ENCODE peak calls at places on chromosome 18, in eight cellular contexts. H is dorsolateral prefrontal cortex, Z is DND-41, K is H9, A is heart right ventricle, M is neural progenitor cell, J is GM20000, W is mesothelial cell of epicardium. R is an unnamed sample.

GRCh38 chr18:58370096-58370495 is 258.8 kb downstream of the ALPK2 start:
- DNase-seq in W (no peak), K (no peak), J (no peak), Z (no peak), A (no peak), H (no peak), M (no peak), R (no peak)

GRCh38 chr18:72867721-72868665 is at the start of gene NETO1:
- DNase-seq in H (no peak), M (peak; percentile 69), A (no peak), W (peak; percentile 43), K (peak; percentile 71), Z (peak; percentile 65), J (peak; percentile 48), R (no peak)

GRCh38 chr18:45686892-45687611 is 36.9 kb upstream of the SLC14A1 start:
- DNase-seq in W (no peak), J (peak; percentile 67), H (no peak), M (no peak), A (no peak), Z (peak; percentile 91), K (no peak), R (no peak)

GRCh38 chr18:62521588-62521987 is 1.2 kb upstream of the ZCCHC2 start:
- DNase-seq in A (no peak), J (no peak), K (no peak), W (no peak), M (no peak), H (no peak), Z (peak; percentile 39), R (no peak)

GRCh38 chr18:51614033-51614432 is 416.6 kb upstream of the MEX3C start:
- DNase-seq in J (no peak), K (no peak), M (no peak), A (peak; percentile 5), W (no peak), H (no peak), Z (no peak), R (no peak)

GRCh38 chr18:47893047-47893446 is 37.4 kb downstream of the SMAD2 start:
- DNase-seq in J (no peak), M (no peak), W (no peak), H (no peak), A (no peak), K (no peak), Z (no peak), R (no peak)

GRCh38 chr18:13139885-13140450 is 78.6 kb upstream of the LDLRAD4 start:
- DNase-seq in K (no peak), A (no peak), Z (no peak), J (no peak), W (no peak), H (no peak), M (no peak), R (no peak)

GRCh38 chr18:26652501-26652900 is 104.1 kb upstream of the KCTD1 start:
- DNase-seq in H (no peak), J (no peak), K (no peak), M (peak; percentile 13), W (no peak), A (no peak), Z (no peak), R (no peak)

DNA sequence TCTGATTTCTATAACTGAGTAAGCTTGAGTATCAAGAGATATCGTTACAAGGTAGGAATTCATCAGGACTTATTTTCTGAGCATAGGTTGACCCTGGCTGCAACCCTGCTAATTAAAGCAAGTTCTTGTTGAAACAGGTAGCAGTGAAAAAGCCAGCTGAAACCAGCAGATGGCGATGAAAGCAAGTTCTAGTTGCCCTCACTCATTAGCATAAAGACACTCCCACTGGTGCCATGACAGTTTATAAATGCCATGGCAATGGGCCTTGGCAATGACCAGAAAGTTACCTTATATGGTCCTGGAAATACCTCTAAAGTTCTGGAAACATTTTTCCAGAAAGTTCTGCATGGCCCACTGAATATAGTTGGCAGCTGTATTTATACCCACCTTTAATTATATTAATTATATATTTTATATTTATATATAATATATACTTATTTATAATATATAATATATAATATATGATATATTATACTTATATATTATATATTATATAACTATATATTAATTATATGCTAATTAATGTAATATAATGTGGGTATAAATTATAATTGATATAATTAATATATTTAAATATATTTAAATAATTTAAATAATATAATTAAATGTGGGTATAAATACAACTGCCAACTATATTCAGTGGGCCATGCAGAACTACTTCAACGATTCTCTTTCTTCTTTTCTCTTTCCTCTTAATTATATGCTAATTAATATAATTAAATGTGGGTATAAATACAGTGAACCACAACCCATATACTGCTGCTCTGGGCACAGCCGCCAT is 188.0 kb downstream of the CDH7 start:
- DNase-seq in H (no peak), A (no peak), J (no peak), M (peak; percentile 28), Z (peak; percentile 17), K (peak; percentile 77), W (no peak), R (no peak)
- TF ChIP-seq CTCF in H (no peak), A (no peak), J (no peak), M (peak; percentile 50), Z (peak; percentile 41), K (peak; percentile 73), W (no peak), R (no peak)

DNA sequence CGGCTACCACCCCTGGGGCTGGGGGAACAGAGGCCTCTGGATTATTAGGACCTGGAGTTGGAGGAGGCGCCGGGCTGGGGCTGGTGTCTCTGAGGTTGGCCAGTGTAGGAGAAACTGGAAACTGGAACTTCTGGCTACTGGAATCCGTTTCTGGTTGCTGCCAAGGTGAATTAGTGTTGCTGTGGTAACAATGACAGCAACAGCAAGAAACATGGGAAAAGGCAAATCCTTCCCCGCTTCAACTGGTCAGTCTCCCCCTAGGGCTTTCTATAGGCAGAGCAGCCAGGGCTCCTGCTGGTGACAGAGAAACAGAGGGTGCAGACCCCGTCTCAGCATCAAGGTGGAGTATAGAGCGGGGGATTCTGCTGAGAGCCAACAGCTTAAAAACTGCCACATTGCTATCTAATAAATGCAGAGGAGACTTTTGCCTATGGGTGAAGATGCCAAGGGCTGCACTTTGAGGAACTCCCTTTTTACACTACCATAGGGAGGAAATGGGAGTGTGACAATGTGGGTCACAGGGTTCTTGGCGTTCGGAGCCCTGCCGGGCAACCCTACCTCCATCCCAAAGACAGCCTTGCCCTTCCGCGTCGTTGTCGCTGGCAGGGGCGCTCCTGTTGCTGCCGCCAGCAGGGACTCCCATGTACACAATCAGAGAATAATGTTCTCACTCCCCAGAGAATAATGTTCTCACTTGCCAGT is 81.4 kb upstream of the CABLES1 start:
- DNase-seq in Z (no peak), W (peak; percentile 47), M (peak; percentile 78), H (no peak), A (no peak), K (peak; percentile 87), J (no peak), R (no peak)
- TF ChIP-seq CTCF in Z (no peak), W (no peak), M (peak; percentile 56), H (no peak), A (no peak), K (peak; percentile 71), J (no peak), R (no peak)

DNA sequence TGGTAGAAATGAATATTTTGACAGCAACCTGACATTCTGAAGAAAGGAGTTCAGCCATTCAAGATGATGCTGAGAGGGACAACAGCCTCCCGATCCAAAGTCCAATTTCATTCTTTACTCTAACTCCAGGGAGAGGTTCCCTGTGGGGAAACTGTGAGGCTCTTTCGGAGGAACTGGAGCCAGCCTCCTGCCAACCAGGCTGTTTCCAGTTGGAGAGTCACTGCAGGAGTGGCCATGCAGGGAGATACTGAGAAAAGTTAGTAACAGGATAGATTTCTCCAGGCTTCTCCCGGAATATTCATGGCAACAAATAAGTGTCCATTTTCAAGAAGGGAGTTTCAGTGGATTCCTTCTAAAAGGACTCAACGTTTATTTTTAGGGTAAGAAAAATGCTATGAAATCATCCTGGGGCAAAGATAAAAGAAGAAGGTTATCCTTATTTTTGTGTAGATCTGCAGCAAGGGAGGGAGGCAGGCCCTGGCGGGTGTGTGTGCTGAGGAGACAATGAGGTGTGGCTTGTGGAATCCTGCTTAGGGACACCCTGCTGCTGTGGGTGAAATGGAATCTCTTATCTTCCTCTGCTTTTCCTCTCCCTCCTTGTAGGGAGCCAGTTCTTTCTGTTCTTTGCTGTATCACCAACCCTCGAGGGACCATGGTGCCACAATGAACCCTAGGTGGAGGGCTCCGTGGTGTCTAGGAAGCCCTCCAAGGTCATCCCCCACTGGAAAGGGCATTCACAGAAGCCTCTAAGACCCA is 18.1 kb downstream of the KLHL14 start:
- DNase-seq in H (no peak), M (peak; percentile 59), Z (no peak), A (no peak), K (no peak), J (no peak), W (no peak), R (no peak)
- TF ChIP-seq CTCF in H (no peak), M (no peak), Z (no peak), A (no peak), K (no peak), J (no peak), W (no peak), R (no peak)

GRCh38 chr18:41763361-41763760 is 191.7 kb upstream of the PIK3C3 start:
- DNase-seq in H (no peak), A (no peak), M (no peak), W (no peak), Z (no peak), K (no peak), J (no peak), R (no peak)

GRCh38 chr18:41771971-41772370 is 183.1 kb upstream of the PIK3C3 start:
- DNase-seq in H (no peak), K (no peak), J (no peak), W (no peak), A (no peak), Z (no peak), M (no peak), R (no peak)

DNA sequence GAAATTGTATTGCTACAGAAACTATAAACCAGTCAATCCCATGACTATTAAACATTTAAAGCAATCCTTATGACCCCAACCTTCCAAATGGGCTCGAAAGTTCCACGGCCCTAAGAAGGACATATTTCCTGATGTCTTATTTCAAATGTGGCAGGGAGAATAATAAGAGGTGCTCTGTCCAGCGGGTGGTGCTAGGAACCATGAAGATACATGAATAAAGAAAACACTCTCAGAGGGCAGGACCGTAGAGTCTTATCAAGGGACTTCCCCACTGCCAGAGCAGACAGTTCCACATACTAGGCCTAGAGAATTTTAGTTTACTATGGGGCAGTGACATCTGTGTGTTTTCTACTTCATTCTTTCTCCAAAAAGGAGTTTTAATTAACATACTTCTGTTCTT is 187.1 kb upstream of the PIK3C3 start:
- DNase-seq in A (no peak), H (no peak), Z (no peak), J (peak; percentile 4), M (peak; percentile 29), K (no peak), W (no peak), R (no peak)
- TF ChIP-seq CTCF in A (no peak), H (no peak), Z (no peak), J (no peak), M (peak; percentile 32), K (peak; percentile 42), W (no peak), R (no peak)

GRCh38 chr18:49628993-49629795 is 67.3 kb downstream of the LIPG start:
- DNase-seq in M (no peak), H (no peak), Z (no peak), A (no peak), K (no peak), J (no peak), W (no peak), R (no peak)
- TF ChIP-seq CTCF in M (peak; percentile 58), H (no peak), Z (peak; percentile 14), A (no peak), K (peak; percentile 70), J (no peak), W (no peak), R (no peak)

GRCh38 chr18:32891797-32892196 is 119.0 kb upstream of the KLHL14 start:
- DNase-seq in K (no peak), J (no peak), W (no peak), H (no peak), Z (no peak), M (no peak), A (no peak), R (no peak)
- TF ChIP-seq CTCF in K (no peak), J (no peak), W (no peak), H (no peak), Z (peak; percentile 62), M (no peak), A (no peak), R (no peak)